ENCODE peak calls at places on chromosomes 7 and 10, in ten cellular contexts. B is central memory CD4-positive, alpha-beta T cell; Q is NCI-H1105 treated with DMSO at 0.1 percent for 48 hours; O is hypothalamus; A is skeletal muscle cell; I is NCI-H69; C is NCI-H1436 treated with DMSO at 0.1 percent for 48 hours; E is NT2/D1; G is brain microvascular endothelial cell; H is activated T-helper 1 cell treated with anti-CD3 and anti-CD28 coated beads, Interleukin-12 subunit alpha, Interleukin-12 subunit beta, Interleukin-2, Interleukin-4 antibody, amounts not matched to agents 30 ng/mL and 10 ng/mL and 1 ng/mL, durations not matched to agents 14 hours and 24 hours and 36 hours. R is an unnamed sample.

GRCh38 chr7:79272938-79273337 is 180.5 kb downstream of the MAGI2 start:
- DNase-seq in B (no peak), Q (no peak), O (no peak), A (no peak), I (no peak), C (no peak), E (no peak), G (peak), H (no peak), R (no peak)

GRCh38 chr7:68217426-68217825 is 1220.8 kb downstream of the TYW1 start:
- DNase-seq in B (no peak), Q (no peak), O (no peak), A (no peak), I (no peak), C (no peak), E (no peak), G (no peak), H (no peak), R (no peak)

GRCh38 chr7:73900286-73900685 is 39.3 kb downstream of the TMEM270 start:
- DNase-seq in B (no peak), Q (no peak), O (no peak), A (no peak), I (no peak), C (no peak), E (no peak), G (no peak), H (no peak), R (no peak)

GRCh38 chr10:108755661-108756060 is 1167.7 kb downstream of the XPNPEP1 start:
- DNase-seq in B (no peak), Q (no peak), O (no peak), A (no peak), I (no peak), C (no peak), E (no peak), G (no peak), H (no peak), R (no peak)

GRCh38 chr10:47253651-47254375 is 46.2 kb upstream of the GDF10 start:
- DNase-seq in B (no peak), Q (no peak), O (peak), A (no peak), I (no peak), C (no peak), E (no peak), G (peak), H (no peak), R (no peak)

GRCh38 chr7:32228601-32229000 is 158.4 kb upstream of the PDE1C start:
- DNase-seq in B (no peak), Q (no peak), O (no peak), A (no peak), I (no peak), C (no peak), E (no peak), G (no peak), H (no peak), R (no peak)

GRCh38 chr10:97427571-97428179 is 1.7 kb downstream of the PGAM1 start:
- DNase-seq in B (no peak), Q (no peak), O (no peak), A (no peak), I (peak), C (no peak), E (peak), G (no peak), H (no peak), R (no peak)

GRCh38 chr7:95276114-95276513 is 48.2 kb downstream of the PON1 start:
- DNase-seq in B (no peak), Q (no peak), O (no peak), A (no peak), I (no peak), C (no peak), E (no peak), G (no peak), H (no peak), R (no peak)

GRCh38 chr10:110296966-110297365 is 7.8 kb downstream of the SMNDC1 start:
- DNase-seq in B (no peak), Q (no peak), O (no peak), A (no peak), I (no peak), C (no peak), E (no peak), G (no peak), H (no peak), R (no peak)

GRCh38 chr10:97519342-97519741 is 20.6 kb downstream of the UBTD1 start:
- DNase-seq in B (no peak), Q (no peak), O (no peak), A (no peak), I (no peak), C (no peak), E (no peak), G (no peak), H (no peak), R (no peak)

GRCh38 chr7:5643280-5643679 is 138.2 kb downstream of the RNF216 start:
- DNase-seq in B (peak), Q (no peak), O (no peak), A (no peak), I (no peak), C (no peak), E (no peak), G (peak), H (peak), R (peak)

GRCh38 chr10:103154464-103155299 is 38.4 kb downstream of the NT5C2 start:
- DNase-seq in B (no peak), Q (no peak), O (no peak), A (no peak), I (peak), C (no peak), E (no peak), G (no peak), H (no peak), R (no peak)

GRCh38 chr10:98246911-98247820 is 20.8 kb downstream of the LOXL4 start:
- DNase-seq in B (no peak), Q (no peak), O (no peak), A (peak), I (peak), C (no peak), E (no peak), G (no peak), H (no peak), R (no peak)

GRCh38 chr7:149879801-149880738 is 6.3 kb downstream of the ATP6V0E2 start:
- DNase-seq in B (no peak), Q (no peak), O (no peak), A (no peak), I (no peak), C (no peak), E (no peak), G (no peak), H (no peak), R (no peak)

GRCh38 chr10:125080296-125080695 is 80.1 kb downstream of the CTBP2 start:
- DNase-seq in B (no peak), Q (no peak), O (no peak), A (no peak), I (no peak), C (no peak), E (no peak), G (no peak), H (no peak), R (no peak)

GRCh38 chr7:123154231-123154860 is 45.4 kb downstream of the SLC13A1 start:
- DNase-seq in B (no peak), Q (peak), O (peak), A (peak), I (peak), C (peak), E (peak), G (peak), H (peak), R (peak)

GRCh38 chr7:34844936-34845665 is 187.1 kb downstream of the NPSR1 start:
- DNase-seq in B (no peak), Q (no peak), O (no peak), A (no peak), I (no peak), C (no peak), E (peak), G (no peak), H (no peak), R (no peak)

GRCh38 chr10:29950391-29950790 is 109.0 kb downstream of the JCAD start:
- DNase-seq in B (no peak), Q (no peak), O (no peak), A (no peak), I (no peak), C (no peak), E (no peak), G (no peak), H (no peak), R (no peak)

GRCh38 chr7:43888983-43889945 is 17.1 kb downstream of the URGCP start:
- DNase-seq in B (no peak), Q (no peak), O (no peak), A (no peak), I (no peak), C (no peak), E (no peak), G (no peak), H (no peak), R (no peak)

GRCh38 chr7:111383133-111383532 is 179.2 kb downstream of the IMMP2L start:
- DNase-seq in B (no peak), Q (no peak), O (no peak), A (no peak), I (no peak), C (no peak), E (no peak), G (no peak), H (no peak), R (no peak)

GRCh38 chr7:48781783-48782182 is 142.6 kb upstream of the CDC14C start:
- DNase-seq in B (no peak), Q (peak), O (no peak), A (no peak), I (peak), C (no peak), E (no peak), G (peak), H (no peak), R (no peak)

R was measured in GDM1.